ENCODE peak calls at places on chromosomes 1 and 21, in eight cellular contexts. J, L, Z, X, A, E, N and W are unnamed samples.

GRCh38 chr1:192538407-192539311 is 36.9 kb upstream of the RGS1 start:
- DNase-seq in J (no peak), L (no peak), Z (peak), X (no peak), A (peak), E (no peak), N (no peak), W (peak)

GRCh38 chr21:16530656-16531055 is 800.9 kb downstream of the USP25 start:
- DNase-seq in J (no peak), L (no peak), Z (no peak), X (no peak), A (peak), E (no peak), N (no peak), W (no peak)

GRCh38 chr1:57137980-57138379 is 172.2 kb upstream of the C8B start:
- DNase-seq in J (no peak), L (no peak), Z (peak), X (no peak), A (no peak), E (no peak), N (no peak), W (no peak)

GRCh38 chr1:237814319-237814924 is 76.3 kb downstream of the ZP4 start:
- DNase-seq in J (no peak), L (no peak), Z (no peak), X (peak), A (no peak), E (no peak), N (peak), W (no peak)

GRCh38 chr21:21740207-21740606 is 742.0 kb downstream of the NCAM2 start:
- DNase-seq in J (no peak), L (no peak), Z (no peak), X (no peak), A (no peak), E (no peak), N (no peak), W (no peak)

GRCh38 chr21:37001446-37001845 is 5.1 kb upstream of the RIPPLY3 start:
- DNase-seq in J (no peak), L (no peak), Z (no peak), X (no peak), A (no peak), E (no peak), N (no peak), W (peak)

GRCh38 chr1:211553549-211553948 is 25.4 kb downstream of the SLC30A1 start:
- DNase-seq in J (no peak), L (no peak), Z (no peak), X (no peak), A (no peak), E (no peak), N (no peak), W (no peak)

GRCh38 chr1:99737016-99737415 is 29.4 kb downstream of the FRRS1 start:
- DNase-seq in J (peak), L (peak), Z (no peak), X (peak), A (peak), E (no peak), N (peak), W (no peak)

GRCh38 chr1:47527653-47528272 is 89.9 kb downstream of the FOXD2 start:
- DNase-seq in J (peak), L (peak), Z (no peak), X (peak), A (peak), E (peak), N (no peak), W (no peak)

GRCh38 chr1:110559157-110559556 is 40.2 kb upstream of the KCNA10 start:
- DNase-seq in J (no peak), L (no peak), Z (no peak), X (no peak), A (no peak), E (no peak), N (no peak), W (no peak)

GRCh38 chr21:25118648-25119047 is 488.6 kb downstream of the MRPL39 start:
- DNase-seq in J (no peak), L (no peak), Z (no peak), X (no peak), A (no peak), E (no peak), N (no peak), W (no peak)

GRCh38 chr21:24649691-24650090 is 957.6 kb downstream of the MRPL39 start:
- DNase-seq in J (no peak), L (no peak), Z (no peak), X (no peak), A (no peak), E (no peak), N (no peak), W (no peak)

GRCh38 chr1:89573410-89573809 is 48.8 kb downstream of the LRRC8B start:
- DNase-seq in J (no peak), L (no peak), Z (no peak), X (no peak), A (no peak), E (no peak), N (no peak), W (no peak)

GRCh38 chr21:46115441-46116188 is 17.7 kb downstream of the COL6A2 start:
- DNase-seq in J (no peak), L (no peak), Z (no peak), X (no peak), A (no peak), E (no peak), N (peak), W (no peak)

DNA sequence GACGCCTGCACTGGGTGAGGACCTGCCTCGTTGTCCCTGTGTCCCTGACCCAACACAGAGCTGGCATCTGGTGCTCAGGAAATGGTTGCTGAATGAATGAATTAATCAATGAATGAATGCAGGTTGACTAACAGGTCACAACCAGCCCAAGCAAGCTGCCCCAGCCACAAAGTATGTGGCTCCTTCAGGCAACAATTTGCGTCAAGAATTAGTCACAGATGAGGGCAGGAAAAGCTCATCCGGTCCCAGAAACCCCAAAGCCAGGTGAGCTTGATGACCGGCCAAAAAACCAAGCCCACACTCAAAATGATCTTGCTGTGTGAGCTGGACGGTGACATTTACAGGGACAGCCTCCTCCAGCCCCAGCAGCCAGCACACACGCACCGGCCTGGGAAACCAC is 40.6 kb upstream of the GPR153 start:
- DNase-seq in J (no peak), L (no peak), Z (no peak), X (no peak), A (no peak), E (no peak), N (no peak), W (no peak)
- H3K9ac ChIP-seq in J (no peak), L (no peak), Z (no peak), X (no peak), A (no peak), E (no peak), N (no peak), W (no peak)

GRCh38 chr1:234535763-234536515 is 57.0 kb upstream of the TARBP1 start:
- DNase-seq in J (no peak), L (no peak), Z (no peak), X (no peak), A (peak), E (no peak), N (no peak), W (no peak)
- TF ChIP-seq POLR2AphosphoS5 in J (no peak), L (no peak), Z (no peak), X (no peak), A (no peak), E (no peak), N (no peak), W (no peak)

GRCh38 chr1:201938440-201939005 is 7.8 kb downstream of the LMOD1 start:
- DNase-seq in J (no peak), L (no peak), Z (no peak), X (no peak), A (no peak), E (no peak), N (no peak), W (no peak)
- H3K9ac ChIP-seq in J (no peak), L (no peak), Z (no peak), X (no peak), A (no peak), E (no peak), N (no peak), W (no peak)

GRCh38 chr1:93604411-93604810 is 77.2 kb downstream of the BCAR3 start:
- DNase-seq in J (no peak), L (no peak), Z (no peak), X (peak), A (no peak), E (no peak), N (no peak), W (no peak)

GRCh38 chr1:93605026-93605425 is 76.6 kb downstream of the BCAR3 start:
- DNase-seq in J (no peak), L (no peak), Z (no peak), X (no peak), A (no peak), E (no peak), N (no peak), W (no peak)

GRCh38 chr1:93603581-93603980 is 78.1 kb downstream of the BCAR3 start:
- DNase-seq in J (no peak), L (no peak), Z (no peak), X (no peak), A (no peak), E (no peak), N (no peak), W (no peak)

GRCh38 chr1:93607814-93608187 is 73.8 kb downstream of the BCAR3 start:
- DNase-seq in J (no peak), L (no peak), Z (peak), X (no peak), A (no peak), E (no peak), N (no peak), W (no peak)

GRCh38 chr1:93605812-93606512 is 75.7 kb downstream of the BCAR3 start:
- DNase-seq in J (no peak), L (no peak), Z (no peak), X (no peak), A (peak), E (no peak), N (no peak), W (no peak)
- TF ChIP-seq POLR2AphosphoS5 in J (no peak), L (no peak), Z (no peak), X (peak), A (no peak), E (no peak), N (peak), W (no peak)

DNA sequence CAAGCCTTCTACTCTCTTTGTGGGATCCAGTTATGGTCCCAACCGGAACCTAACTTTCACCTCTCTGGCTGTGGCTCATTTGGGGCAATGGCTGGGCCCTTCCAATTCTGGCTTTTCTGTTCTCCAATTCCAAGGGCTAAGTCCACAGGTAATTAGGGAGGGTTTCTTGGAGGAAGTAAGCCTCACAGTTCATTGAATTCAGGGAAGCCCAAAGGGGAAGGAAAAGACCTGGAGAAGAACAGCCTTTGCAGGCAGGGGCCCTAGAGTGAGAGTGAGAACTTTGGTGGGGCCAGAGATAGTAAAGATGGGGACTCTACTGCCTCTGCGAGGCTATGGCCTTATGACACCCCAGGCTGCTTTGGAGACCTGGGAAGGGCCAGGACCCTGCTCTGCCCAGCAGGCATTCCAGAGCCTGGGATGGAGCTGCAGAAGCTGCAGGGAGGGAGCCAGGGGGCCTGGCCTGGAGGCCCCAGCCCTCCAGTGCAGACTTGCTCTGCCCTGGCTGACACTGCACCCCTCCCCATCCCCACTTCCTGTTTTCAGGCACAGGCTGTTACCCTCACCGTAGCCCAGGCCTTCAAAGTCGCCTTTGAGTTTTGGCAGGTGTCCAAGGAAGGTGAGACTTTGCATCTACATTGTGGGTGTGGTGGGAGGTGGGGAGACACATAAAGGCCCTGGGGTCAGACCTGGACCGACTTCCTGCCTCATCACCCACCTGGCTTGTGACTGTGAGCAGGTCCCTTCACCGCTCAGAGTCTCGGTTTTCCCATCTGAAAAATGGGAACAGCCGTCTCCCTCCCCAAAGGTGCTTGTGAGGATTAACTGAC is 18.9 kb downstream of the LDLRAP1 start:
- DNase-seq in J (no peak), L (no peak), Z (peak), X (peak), A (no peak), E (no peak), N (no peak), W (no peak)
- H3K9ac ChIP-seq in J (no peak), L (peak), Z (no peak), X (no peak), A (no peak), E (no peak), N (no peak), W (no peak)

GRCh38 chr1:208203127-208203847 is 40.9 kb downstream of the PLXNA2 start:
- DNase-seq in J (no peak), L (no peak), Z (no peak), X (peak), A (peak), E (no peak), N (no peak), W (no peak)
- TF ChIP-seq POLR2AphosphoS5 in J (no peak), L (no peak), Z (no peak), X (no peak), A (peak), E (no peak), N (no peak), W (no peak)